ENCODE peak calls at places on chromosomes 16 and 17, in four cellular contexts. T is GF-D8, R is IMR-90, W is globus pallidus. C is an unnamed sample.

GRCh38 chr17:21417921-21418320 is 41.8 kb downstream of the KCNJ12 start:
- DNase-seq in T (no peak), R (no peak), W (no peak), C (no peak)

GRCh38 chr16:89491238-89491869 is 993 bp upstream of the ANKRD11 start:
- DNase-seq in T (peak; percentile 16), R (no peak), W (no peak), C (no peak)

GRCh38 chr17:41417576-41418015 is 6.8 kb downstream of the KRT37 start:
- DNase-seq in T (no peak), R (peak; percentile 43), W (no peak), C (no peak)

GRCh38 chr16:13429411-13429810 is 490.5 kb upstream of the ERCC4 start:
- DNase-seq in T (no peak), R (no peak), W (no peak), C (no peak)

GRCh38 chr16:47779201-47780016 is 318.3 kb downstream of the PHKB start:
- DNase-seq in T (no peak), R (peak; percentile 28), W (no peak), C (no peak)

GRCh38 chr17:62625870-62626200 is 1.6 kb upstream of the MRC2 start:
- DNase-seq in T (no peak), R (no peak), W (no peak), C (no peak)

GRCh38 chr16:51228097-51228659 is 77.1 kb upstream of the SALL1 start:
- DNase-seq in T (no peak), R (no peak), W (no peak), C (no peak)

GRCh38 chr16:87945351-87946042 is 5.7 kb upstream of the BANP start:
- DNase-seq in T (no peak), R (peak; percentile 83), W (peak; percentile 81), C (no peak)

GRCh38 chr16:24838554-24839266 is 7.1 kb upstream of the SLC5A11 start:
- DNase-seq in T (peak; percentile 50), R (peak; percentile 70), W (peak; percentile 93), C (no peak)

GRCh38 chr17:39167492-39167891 is 1.5 kb upstream of the ARL5C start:
- DNase-seq in T (peak; percentile 80), R (no peak), W (peak; percentile 68), C (no peak)

GRCh38 chr16:11748404-11749254 is 6.0 kb upstream of the TXNDC11 start:
- DNase-seq in T (no peak), R (no peak), W (no peak), C (no peak)

GRCh38 chr17:41692722-41693521 is 4.2 kb downstream of the EIF1 start:
- DNase-seq in T (no peak), R (peak; percentile 33), W (no peak), C (no peak)

GRCh38 chr16:4463522-4464163 is 10.8 kb downstream of the NMRAL1 start:
- DNase-seq in T (no peak), R (no peak), W (no peak), C (no peak)

GRCh38 chr17:45296003-45296832 is 20.6 kb downstream of the MAP3K14 start:
- DNase-seq in T (peak; percentile 89), R (peak; percentile 62), W (peak; percentile 57), C (no peak)

GRCh38 chr16:68658258-68658973 is 13.3 kb downstream of the CDH3 start:
- DNase-seq in T (no peak), R (peak; percentile 50), W (no peak), C (no peak)

GRCh38 chr16:8044796-8045195 is 545.5 kb downstream of the TMEM114 start:
- DNase-seq in T (no peak), R (no peak), W (no peak), C (no peak)

GRCh38 chr16:78990309-78990701 is 610.2 kb downstream of the MAF start:
- DNase-seq in T (no peak), R (no peak), W (peak; percentile 41), C (no peak)

GRCh38 chr17:72104164-72104862 is 16.5 kb upstream of the SOX9 start:
- DNase-seq in T (no peak), R (no peak), W (no peak), C (no peak)

GRCh38 chr17:76264425-76264754 is 758 bp upstream of the UBALD2 start:
- DNase-seq in T (no peak), R (no peak), W (no peak), C (no peak)

GRCh38 chr17:13671771-13672170 is 70.0 kb upstream of the HS3ST3A1 start:
- DNase-seq in T (no peak), R (no peak), W (no peak), C (no peak)

GRCh38 chr17:27496005-27496404 is 39.8 kb downstream of the KSR1 start:
- DNase-seq in T (no peak), R (no peak), W (no peak), C (no peak)

GRCh38 chr16:88924834-88925539 is 52.0 kb downstream of the CBFA2T3 start:
- DNase-seq in T (peak; percentile 7), R (peak; percentile 73), W (no peak), C (no peak)

GRCh38 chr16:2751577-2752034 is 832 bp upstream of the SRRM2 start:
- DNase-seq in T (peak; percentile 73), R (no peak), W (no peak), C (no peak)

GRCh38 chr16:30691907-30692306 is 7.1 kb upstream of the SRCAP start:
- DNase-seq in T (no peak), R (no peak), W (no peak), C (no peak)

GRCh38 chr16:75965504-75966374 is 239.4 kb upstream of the CPHXL start:
- DNase-seq in T (no peak), R (no peak), W (peak; percentile 59), C (no peak)

GRCh38 chr17:679491-679890 is 35.1 kb downstream of the VPS53 start:
- DNase-seq in T (no peak), R (no peak), W (no peak), C (no peak)

GRCh38 chr16:11586856-11587642 is at the start of gene LITAF:
- DNase-seq in T (no peak), R (peak; percentile 42), W (peak; percentile 60), C (peak; percentile 28)

GRCh38 chr17:19370493-19370960 is 7.8 kb upstream of the MAPK7 start:
- DNase-seq in T (peak; percentile 5), R (no peak), W (no peak), C (no peak)

GRCh38 chr17:55763856-55764255 is 13.0 kb downstream of the PCTP start:
- DNase-seq in T (peak; percentile 64), R (no peak), W (no peak), C (no peak)

GRCh38 chr17:29615048-29615385 is 7.7 kb downstream of the CORO6 start:
- DNase-seq in T (no peak), R (no peak), W (peak; percentile 66), C (no peak)

GRCh38 chr16:11377156-11377555 is 31.9 kb downstream of the RMI2 start:
- DNase-seq in T (no peak), R (no peak), W (no peak), C (no peak)

GRCh38 chr16:86059253-86060171 is 160.6 kb downstream of the IRF8 start:
- DNase-seq in T (no peak), R (peak; percentile 11), W (no peak), C (no peak)

GRCh38 chr17:5877948-5878347 is 192.2 kb upstream of the WSCD1 start:
- DNase-seq in T (no peak), R (no peak), W (peak; percentile 94), C (no peak)

GRCh38 chr17:32757963-32758362 is 119.0 kb downstream of the MYO1D start:
- DNase-seq in T (no peak), R (no peak), W (no peak), C (no peak)

GRCh38 chr17:65025288-65025687 is 31.3 kb downstream of the GNA13 start:
- DNase-seq in T (no peak), R (no peak), W (no peak), C (no peak)

C was measured in T follicular helper cell.